ENCODE peak calls at places on chromosomes 1 and 21, in seven cellular contexts. One of them, this sample, is unnamed.

GRCh38 chr1:32496127-32496526 is 31.3 kb downstream of the ZBTB8B start:
- DNase-seq in IMR-90: peak
- DNase-seq in psoas muscle: no peak
- DNase-seq in Peyer's patch: no peak
- DNase-seq in left lung: no peak
- DNase-seq in lower lobe of right lung: no peak
- DNase-seq in right lobe of liver: no peak
- DNase-seq in this sample: no peak

GRCh38 chr1:66397192-66397591 is 136.8 kb upstream of the SGIP1 start:
- DNase-seq in IMR-90: no peak
- DNase-seq in psoas muscle: no peak
- DNase-seq in Peyer's patch: no peak
- DNase-seq in left lung: no peak
- DNase-seq in lower lobe of right lung: no peak
- DNase-seq in right lobe of liver: no peak
- DNase-seq in this sample: no peak

GRCh38 chr1:7149080-7149838 is 364.0 kb downstream of the CAMTA1 start:
- DNase-seq in IMR-90: no peak
- DNase-seq in psoas muscle: peak
- DNase-seq in Peyer's patch: no peak
- DNase-seq in left lung: peak
- DNase-seq in lower lobe of right lung: peak
- DNase-seq in right lobe of liver: peak
- DNase-seq in this sample: no peak

GRCh38 chr21:34513109-34513675 is 1.2 kb upstream of the KCNE1 start:
- DNase-seq in IMR-90: no peak
- DNase-seq in psoas muscle: no peak
- DNase-seq in Peyer's patch: no peak
- DNase-seq in left lung: no peak
- DNase-seq in lower lobe of right lung: no peak
- DNase-seq in right lobe of liver: no peak
- DNase-seq in this sample: no peak

GRCh38 chr1:247639381-247639981 is 34.1 kb downstream of the OR2G3 start:
- DNase-seq in IMR-90: peak
- DNase-seq in psoas muscle: peak
- DNase-seq in Peyer's patch: no peak
- DNase-seq in left lung: peak
- DNase-seq in lower lobe of right lung: peak
- DNase-seq in right lobe of liver: peak
- DNase-seq in this sample: no peak

GRCh38 chr1:43366179-43366578 is 1.6 kb downstream of the ELOVL1 start:
- DNase-seq in IMR-90: no peak
- DNase-seq in psoas muscle: no peak
- DNase-seq in Peyer's patch: peak
- DNase-seq in left lung: peak
- DNase-seq in lower lobe of right lung: peak
- DNase-seq in right lobe of liver: peak
- DNase-seq in this sample: no peak

GRCh38 chr1:163709636-163710035 is 387.9 kb downstream of the NUF2 start:
- DNase-seq in IMR-90: no peak
- DNase-seq in psoas muscle: no peak
- DNase-seq in Peyer's patch: no peak
- DNase-seq in left lung: no peak
- DNase-seq in lower lobe of right lung: no peak
- DNase-seq in right lobe of liver: no peak
- DNase-seq in this sample: no peak

GRCh38 chr1:214422137-214422671 is 129.2 kb downstream of the PTPN14 start:
- DNase-seq in IMR-90: peak
- DNase-seq in psoas muscle: no peak
- DNase-seq in Peyer's patch: no peak
- DNase-seq in left lung: no peak
- DNase-seq in lower lobe of right lung: no peak
- DNase-seq in right lobe of liver: no peak
- DNase-seq in this sample: no peak

GRCh38 chr1:223708001-223708359 is 4.4 kb upstream of the CAPN2 start:
- DNase-seq in IMR-90: no peak
- DNase-seq in psoas muscle: no peak
- DNase-seq in Peyer's patch: no peak
- DNase-seq in left lung: no peak
- DNase-seq in lower lobe of right lung: no peak
- DNase-seq in right lobe of liver: peak
- DNase-seq in this sample: no peak

GRCh38 chr1:94067196-94067595 is 53.8 kb downstream of the ABCA4 start:
- DNase-seq in IMR-90: peak
- DNase-seq in psoas muscle: no peak
- DNase-seq in Peyer's patch: no peak
- DNase-seq in left lung: no peak
- DNase-seq in lower lobe of right lung: no peak
- DNase-seq in right lobe of liver: peak
- DNase-seq in this sample: no peak

GRCh38 chr1:2335721-2336475 is 55.5 kb downstream of the MORN1 start:
- DNase-seq in IMR-90: no peak
- DNase-seq in psoas muscle: no peak
- DNase-seq in Peyer's patch: no peak
- DNase-seq in left lung: no peak
- DNase-seq in lower lobe of right lung: no peak
- DNase-seq in right lobe of liver: no peak
- DNase-seq in this sample: no peak

GRCh38 chr1:33319949-33320618 is 814 bp downstream of the A3GALT2 start:
- DNase-seq in IMR-90: no peak
- DNase-seq in psoas muscle: no peak
- DNase-seq in Peyer's patch: no peak
- DNase-seq in left lung: no peak
- DNase-seq in lower lobe of right lung: peak
- DNase-seq in right lobe of liver: no peak
- DNase-seq in this sample: no peak

GRCh38 chr1:1173793-1174415 is at the start of gene TTLL10:
- DNase-seq in IMR-90: no peak
- DNase-seq in psoas muscle: peak
- DNase-seq in Peyer's patch: peak
- DNase-seq in left lung: no peak
- DNase-seq in lower lobe of right lung: peak
- DNase-seq in right lobe of liver: peak
- DNase-seq in this sample: peak

GRCh38 chr1:168088511-168089325 is 48.0 kb downstream of the GPR161 start:
- DNase-seq in IMR-90: peak
- DNase-seq in psoas muscle: no peak
- DNase-seq in Peyer's patch: no peak
- DNase-seq in left lung: no peak
- DNase-seq in lower lobe of right lung: no peak
- DNase-seq in right lobe of liver: no peak
- DNase-seq in this sample: no peak

GRCh38 chr1:17355898-17356297 is 16.1 kb upstream of the PADI6 start:
- DNase-seq in IMR-90: no peak
- DNase-seq in psoas muscle: no peak
- DNase-seq in Peyer's patch: no peak
- DNase-seq in left lung: no peak
- DNase-seq in lower lobe of right lung: no peak
- DNase-seq in right lobe of liver: no peak
- DNase-seq in this sample: no peak

GRCh38 chr1:205142105-205142475 is 20.3 kb upstream of the RBBP5 start:
- DNase-seq in IMR-90: no peak
- DNase-seq in psoas muscle: no peak
- DNase-seq in Peyer's patch: no peak
- DNase-seq in left lung: no peak
- DNase-seq in lower lobe of right lung: no peak
- DNase-seq in right lobe of liver: no peak
- DNase-seq in this sample: no peak

GRCh38 chr21:32976791-32977190 is 48.9 kb upstream of the OLIG2 start:
- DNase-seq in IMR-90: no peak
- DNase-seq in psoas muscle: no peak
- DNase-seq in Peyer's patch: no peak
- DNase-seq in left lung: no peak
- DNase-seq in lower lobe of right lung: no peak
- DNase-seq in right lobe of liver: no peak
- DNase-seq in this sample: no peak

GRCh38 chr1:184186167-184186566 is 134.6 kb downstream of the TSEN15 start:
- DNase-seq in IMR-90: no peak
- DNase-seq in psoas muscle: no peak
- DNase-seq in Peyer's patch: no peak
- DNase-seq in left lung: no peak
- DNase-seq in lower lobe of right lung: no peak
- DNase-seq in right lobe of liver: no peak
- DNase-seq in this sample: no peak

GRCh38 chr1:37124501-37124900 is 90.2 kb upstream of the GRIK3 start:
- DNase-seq in IMR-90: no peak
- DNase-seq in psoas muscle: no peak
- DNase-seq in Peyer's patch: no peak
- DNase-seq in left lung: no peak
- DNase-seq in lower lobe of right lung: no peak
- DNase-seq in right lobe of liver: no peak
- DNase-seq in this sample: no peak

GRCh38 chr1:101262601-101263348 is 26.0 kb downstream of the S1PR1 start:
- DNase-seq in IMR-90: no peak
- DNase-seq in psoas muscle: no peak
- DNase-seq in Peyer's patch: no peak
- DNase-seq in left lung: no peak
- DNase-seq in lower lobe of right lung: no peak
- DNase-seq in right lobe of liver: no peak
- DNase-seq in this sample: no peak

GRCh38 chr1:86419277-86419903 is 4.6 kb upstream of the CLCA2 start:
- DNase-seq in IMR-90: no peak
- DNase-seq in psoas muscle: no peak
- DNase-seq in Peyer's patch: no peak
- DNase-seq in left lung: no peak
- DNase-seq in lower lobe of right lung: no peak
- DNase-seq in right lobe of liver: no peak
- DNase-seq in this sample: peak
- TF ChIP-seq CTCF in IMR-90: peak
- TF ChIP-seq CTCF in psoas muscle: no peak
- TF ChIP-seq CTCF in Peyer's patch: peak
- TF ChIP-seq CTCF in left lung: peak
- TF ChIP-seq CTCF in lower lobe of right lung: peak
- TF ChIP-seq CTCF in right lobe of liver: peak
- TF ChIP-seq CTCF in this sample: peak

GRCh38 chr1:60875139-60875538 is 207.2 kb upstream of the NFIA start:
- DNase-seq in IMR-90: no peak
- DNase-seq in psoas muscle: no peak
- DNase-seq in Peyer's patch: no peak
- DNase-seq in left lung: no peak
- DNase-seq in lower lobe of right lung: no peak
- DNase-seq in right lobe of liver: no peak
- DNase-seq in this sample: no peak

GRCh38 chr1:60878323-60878722 is 204.0 kb upstream of the NFIA start:
- DNase-seq in IMR-90: no peak
- DNase-seq in psoas muscle: no peak
- DNase-seq in Peyer's patch: no peak
- DNase-seq in left lung: no peak
- DNase-seq in lower lobe of right lung: no peak
- DNase-seq in right lobe of liver: no peak
- DNase-seq in this sample: no peak

GRCh38 chr1:60874703-60875102 is 207.7 kb upstream of the NFIA start:
- DNase-seq in IMR-90: peak
- DNase-seq in psoas muscle: no peak
- DNase-seq in Peyer's patch: no peak
- DNase-seq in left lung: no peak
- DNase-seq in lower lobe of right lung: no peak
- DNase-seq in right lobe of liver: no peak
- DNase-seq in this sample: no peak

GRCh38 chr1:60877376-60877775 is 205.0 kb upstream of the NFIA start:
- DNase-seq in IMR-90: no peak
- DNase-seq in psoas muscle: no peak
- DNase-seq in Peyer's patch: no peak
- DNase-seq in left lung: no peak
- DNase-seq in lower lobe of right lung: no peak
- DNase-seq in right lobe of liver: no peak
- DNase-seq in this sample: no peak

DNA sequence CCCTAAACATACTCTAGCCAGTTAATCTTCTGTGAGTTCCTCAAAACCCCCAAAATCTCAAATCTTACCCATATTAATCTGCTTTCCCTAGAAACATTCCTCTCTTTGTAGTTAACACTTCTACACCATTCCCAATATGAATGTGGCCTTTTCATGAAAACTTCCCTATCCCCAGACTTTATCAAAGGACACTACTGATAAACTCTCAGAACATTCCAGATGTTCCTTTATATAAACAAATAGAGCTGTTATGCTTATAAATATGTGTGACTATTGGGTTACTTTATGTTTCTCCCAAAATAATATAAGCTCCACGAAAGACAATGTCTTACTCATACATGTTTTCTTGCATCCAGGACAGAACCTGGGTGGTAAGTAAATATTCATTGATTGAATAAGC is 205.4 kb upstream of the NFIA start:
- DNase-seq in IMR-90: no peak
- DNase-seq in psoas muscle: no peak
- DNase-seq in Peyer's patch: no peak
- DNase-seq in left lung: no peak
- DNase-seq in lower lobe of right lung: no peak
- DNase-seq in right lobe of liver: no peak
- DNase-seq in this sample: no peak
- TF ChIP-seq CTCF in IMR-90: no peak
- TF ChIP-seq CTCF in psoas muscle: no peak
- TF ChIP-seq CTCF in Peyer's patch: no peak
- TF ChIP-seq CTCF in left lung: no peak
- TF ChIP-seq CTCF in lower lobe of right lung: no peak
- TF ChIP-seq CTCF in right lobe of liver: no peak
- TF ChIP-seq CTCF in this sample: no peak

GRCh38 chr21:18384771-18385170 is 18.8 kb downstream of the TMPRSS15 start:
- DNase-seq in IMR-90: no peak
- DNase-seq in psoas muscle: no peak
- DNase-seq in Peyer's patch: no peak
- DNase-seq in left lung: no peak
- DNase-seq in lower lobe of right lung: no peak
- DNase-seq in right lobe of liver: no peak
- DNase-seq in this sample: no peak
- TF ChIP-seq CTCF in IMR-90: no peak
- TF ChIP-seq CTCF in psoas muscle: peak
- TF ChIP-seq CTCF in Peyer's patch: peak
- TF ChIP-seq CTCF in left lung: peak
- TF ChIP-seq CTCF in lower lobe of right lung: peak
- TF ChIP-seq CTCF in right lobe of liver: peak
- TF ChIP-seq CTCF in this sample: peak

GRCh38 chr1:47416319-47417128 is 439 bp downstream of the FOXE3 start:
- DNase-seq in IMR-90: no peak
- DNase-seq in psoas muscle: no peak
- DNase-seq in Peyer's patch: no peak
- DNase-seq in left lung: no peak
- DNase-seq in lower lobe of right lung: no peak
- DNase-seq in right lobe of liver: no peak
- DNase-seq in this sample: no peak
- TF ChIP-seq CTCF in IMR-90: no peak
- TF ChIP-seq CTCF in psoas muscle: no peak
- TF ChIP-seq CTCF in Peyer's patch: no peak
- TF ChIP-seq CTCF in left lung: no peak
- TF ChIP-seq CTCF in lower lobe of right lung: no peak
- TF ChIP-seq CTCF in right lobe of liver: no peak
- TF ChIP-seq CTCF in this sample: no peak

GRCh38 chr1:112674986-112675727 is 698 bp downstream of the MOV10 start:
- DNase-seq in IMR-90: peak
- DNase-seq in psoas muscle: peak
- DNase-seq in Peyer's patch: peak
- DNase-seq in left lung: no peak
- DNase-seq in lower lobe of right lung: no peak
- DNase-seq in right lobe of liver: peak
- DNase-seq in this sample: peak
- TF ChIP-seq CTCF in IMR-90: peak
- TF ChIP-seq CTCF in psoas muscle: peak
- TF ChIP-seq CTCF in Peyer's patch: peak
- TF ChIP-seq CTCF in left lung: no peak
- TF ChIP-seq CTCF in lower lobe of right lung: peak
- TF ChIP-seq CTCF in right lobe of liver: no peak
- TF ChIP-seq CTCF in this sample: peak

GRCh38 chr1:230306158-230306557 is 120.0 kb downstream of the PGBD5 start:
- DNase-seq in IMR-90: no peak
- DNase-seq in psoas muscle: peak
- DNase-seq in Peyer's patch: peak
- DNase-seq in left lung: no peak
- DNase-seq in lower lobe of right lung: no peak
- DNase-seq in right lobe of liver: no peak
- DNase-seq in this sample: no peak
- TF ChIP-seq CTCF in IMR-90: no peak
- TF ChIP-seq CTCF in psoas muscle: no peak
- TF ChIP-seq CTCF in Peyer's patch: no peak
- TF ChIP-seq CTCF in left lung: no peak
- TF ChIP-seq CTCF in lower lobe of right lung: no peak
- TF ChIP-seq CTCF in right lobe of liver: no peak
- TF ChIP-seq CTCF in this sample: peak

This sample was measured in GM13977.